ENCODE peak calls at places on chromosomes 2 and 18, in six cellular contexts. L is sigmoid colon, A is IMR-90, G is transverse colon, D is A549, V is K562. C is an unnamed sample. For H3K4me1, the result is how much of the 10 kb centered on the place peaks cover.

GRCh38 chr18:74625157-74625556 is 27.5 kb downstream of the ZNF407 start:
- DNase-seq in L (no peak), A (peak), G (no peak), D (no peak), V (no peak), C (no peak)

GRCh38 chr18:75558790-75559189 is 131.3 kb upstream of the SMIM21 start:
- DNase-seq in L (no peak), A (no peak), G (no peak), D (no peak), V (no peak), C (no peak)

GRCh38 chr2:170258382-170258781 is 80.4 kb downstream of the MYO3B start:
- DNase-seq in L (no peak), A (no peak), G (no peak), D (no peak), V (no peak), C (no peak)

GRCh38 chr18:48753741-48754140 is 197.0 kb downstream of the SMAD7 start:
- DNase-seq in L (no peak), A (no peak), G (no peak), D (no peak), V (no peak), C (no peak)

GRCh38 chr2:215612770-215613169 is 176.9 kb upstream of the FN1 start:
- DNase-seq in L (no peak), A (peak), G (no peak), D (no peak), V (no peak), C (no peak)

GRCh38 chr2:220077488-220077887 is 450.1 kb downstream of the SLC4A3 start:
- DNase-seq in L (no peak), A (peak), G (no peak), D (no peak), V (no peak), C (no peak)

GRCh38 chr2:66069937-66070716 is 364.8 kb upstream of the MEIS1 start:
- DNase-seq in L (no peak), A (no peak), G (no peak), D (no peak), V (no peak), C (no peak)

GRCh38 chr2:144546933-144547332 is 27.0 kb upstream of the ZEB2 start:
- DNase-seq in L (no peak), A (peak), G (no peak), D (no peak), V (no peak), C (no peak)

GRCh38 chr2:64291181-64291580 is 147.0 kb upstream of the PELI1 start:
- DNase-seq in L (no peak), A (peak), G (peak), D (peak), V (no peak), C (no peak)

GRCh38 chr2:23492941-23493340 is 108.0 kb downstream of the KLHL29 start:
- DNase-seq in L (no peak), A (no peak), G (no peak), D (no peak), V (no peak), C (no peak)

GRCh38 chr18:67508146-67508545 is 8.4 kb downstream of the DSEL start:
- DNase-seq in L (no peak), A (no peak), G (no peak), D (no peak), V (no peak), C (no peak)

GRCh38 chr2:237870754-237871651 is 11.6 kb downstream of the RAMP1 start:
- DNase-seq in L (peak), A (no peak), G (no peak), D (no peak), V (no peak), C (no peak)

GRCh38 chr2:171889333-171889732 is 4.7 kb downstream of the SLC25A12 start:
- DNase-seq in L (no peak), A (no peak), G (no peak), D (no peak), V (no peak), C (no peak)

GRCh38 chr2:192245329-192245728 is 50.6 kb upstream of the TMEFF2 start:
- DNase-seq in L (no peak), A (no peak), G (no peak), D (no peak), V (no peak), C (no peak)

GRCh38 chr2:8087480-8087840 is 594.4 kb upstream of the ID2 start:
- DNase-seq in L (no peak), A (no peak), G (no peak), D (no peak), V (no peak), C (no peak)

GRCh38 chr2:43585708-43586107 is 10.1 kb downstream of the THADA start:
- DNase-seq in L (no peak), A (no peak), G (no peak), D (no peak), V (no peak), C (no peak)
- H3K4me1 ChIP-seq in L (under half), A (under half), G (under half), D (under half), V (under half), C (under half)

DNA sequence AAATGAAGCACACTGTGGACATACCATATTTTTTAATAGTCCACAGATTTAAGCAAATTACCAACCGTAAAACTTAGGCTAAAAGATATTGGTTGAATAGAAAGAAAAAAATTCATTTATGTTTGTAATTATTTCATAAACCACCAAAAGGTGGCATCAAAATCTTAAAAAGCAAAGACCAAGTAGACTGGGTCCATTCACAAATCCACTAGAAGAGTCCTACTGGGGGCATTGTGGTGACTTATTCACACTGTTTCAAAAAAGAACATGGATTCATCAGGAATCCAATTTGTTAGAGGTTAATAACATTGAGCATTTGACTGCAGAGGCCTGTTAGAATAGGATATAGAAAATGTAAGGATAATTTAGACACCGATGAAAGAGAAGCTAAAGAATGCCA is 194.9 kb upstream of the KYNU start:
- DNase-seq in L (no peak), A (peak), G (no peak), D (peak), V (no peak), C (no peak)
- TF ChIP-seq CTCF in L (no peak), A (peak), G (no peak), D (peak), V (peak), C (no peak)

GRCh38 chr2:113890253-113891235 is 655 bp downstream of the ACTR3 start:
- DNase-seq in L (peak), A (peak), G (peak), D (peak), V (peak), C (peak)
- TF ChIP-seq POLR2A in L (peak), A (peak), G (peak), D (no peak), V (peak), C (peak)

DNA sequence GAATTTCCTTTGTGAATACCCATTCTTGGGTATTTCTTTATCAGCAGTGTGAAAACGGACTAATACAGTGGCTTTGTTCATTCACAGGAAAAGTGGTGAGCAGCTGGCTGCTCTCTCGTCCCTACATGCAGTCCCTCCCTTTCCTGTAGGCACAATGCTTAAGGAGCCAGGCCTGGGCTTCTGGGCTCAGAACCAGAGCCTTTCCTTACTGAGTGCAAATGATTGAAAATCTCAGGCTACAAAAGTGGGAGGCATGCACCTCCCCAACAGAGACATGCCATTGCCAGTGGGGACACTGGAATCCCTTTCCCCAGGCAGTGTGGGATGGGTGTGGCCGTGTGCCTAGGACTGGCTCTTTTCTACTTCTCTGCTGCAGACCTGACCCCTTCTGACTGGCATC is 61.3 kb downstream of the MCFD2 start:
- DNase-seq in L (peak), A (no peak), G (no peak), D (no peak), V (no peak), C (no peak)
- H3K4me1 ChIP-seq in L (half or more), A (half or more), G (under half), D (half or more), V (under half), C (under half)